ENCODE peak calls at places on chromosomes 2 and 18, in four cellular contexts. One of them, this sample, is unnamed.
A peak's percentile ranks its signal among the peaks of the same experiment; 100 is the strongest.

GRCh38 chr2:85503611-85504433 is 35.1 kb upstream of the MAT2A start:
- DNase-seq in ovary: no peak
- DNase-seq in heart right ventricle: no peak
- DNase-seq in endothelial cell of umbilical vein: peak; percentile 33
- DNase-seq in this sample: no peak

GRCh38 chr2:45014016-45014702 is 4.9 kb upstream of the SIX2 start:
- DNase-seq in ovary: no peak
- DNase-seq in heart right ventricle: peak; percentile 66
- DNase-seq in endothelial cell of umbilical vein: peak; percentile 47
- DNase-seq in this sample: peak; percentile 90

GRCh38 chr2:171166328-171166983 is 5.8 kb upstream of the TLK1 start:
- DNase-seq in ovary: no peak
- DNase-seq in heart right ventricle: no peak
- DNase-seq in endothelial cell of umbilical vein: no peak
- DNase-seq in this sample: no peak

GRCh38 chr2:75516378-75517122 is 44.2 kb downstream of the EVA1A start:
- DNase-seq in ovary: no peak
- DNase-seq in heart right ventricle: no peak
- DNase-seq in endothelial cell of umbilical vein: peak; percentile 60
- DNase-seq in this sample: peak; percentile 36

GRCh38 chr18:47204908-47205522 is 28.9 kb upstream of the IER3IP1 start:
- DNase-seq in ovary: no peak
- DNase-seq in heart right ventricle: no peak
- DNase-seq in endothelial cell of umbilical vein: peak; percentile 48
- DNase-seq in this sample: no peak

GRCh38 chr18:56162316-56162715 is 476.1 kb downstream of the TXNL1 start:
- DNase-seq in ovary: no peak
- DNase-seq in heart right ventricle: no peak
- DNase-seq in endothelial cell of umbilical vein: peak; percentile 71
- DNase-seq in this sample: no peak

GRCh38 chr2:85702172-85702571 is 8.0 kb downstream of the GNLY start:
- DNase-seq in ovary: no peak
- DNase-seq in heart right ventricle: no peak
- DNase-seq in endothelial cell of umbilical vein: peak; percentile 59
- DNase-seq in this sample: no peak

GRCh38 chr2:207283356-207283755 is 117.6 kb upstream of the KLF7 start:
- DNase-seq in ovary: no peak
- DNase-seq in heart right ventricle: peak; percentile 14
- DNase-seq in endothelial cell of umbilical vein: peak; percentile 77
- DNase-seq in this sample: no peak

GRCh38 chr2:113799375-113799774 is 42.9 kb upstream of the SLC35F5 start:
- DNase-seq in ovary: no peak
- DNase-seq in heart right ventricle: no peak
- DNase-seq in endothelial cell of umbilical vein: no peak
- DNase-seq in this sample: no peak

GRCh38 chr2:81747481-81748070 is 1443.0 kb upstream of the LRRTM1 start:
- DNase-seq in ovary: no peak
- DNase-seq in heart right ventricle: no peak
- DNase-seq in endothelial cell of umbilical vein: no peak
- DNase-seq in this sample: no peak

GRCh38 chr2:19743641-19744040 is 158.1 kb downstream of the TTC32 start:
- DNase-seq in ovary: no peak
- DNase-seq in heart right ventricle: no peak
- DNase-seq in endothelial cell of umbilical vein: no peak
- DNase-seq in this sample: no peak

GRCh38 chr2:10720983-10721343 is 467 bp upstream of the ATP6V1C2 start:
- DNase-seq in ovary: no peak
- DNase-seq in heart right ventricle: no peak
- DNase-seq in endothelial cell of umbilical vein: no peak
- DNase-seq in this sample: peak; percentile 9

GRCh38 chr2:208040199-208041171 is 15.2 kb upstream of the PLEKHM3 start:
- DNase-seq in ovary: peak; percentile 56
- DNase-seq in heart right ventricle: peak; percentile 65
- DNase-seq in endothelial cell of umbilical vein: peak; percentile 63
- DNase-seq in this sample: peak; percentile 62

GRCh38 chr2:84958135-84959044 is 12.6 kb upstream of the KCMF1 start:
- DNase-seq in ovary: no peak
- DNase-seq in heart right ventricle: no peak
- DNase-seq in endothelial cell of umbilical vein: peak; percentile 87
- DNase-seq in this sample: peak; percentile 82

GRCh38 chr2:108074945-108075344 is 88.6 kb downstream of the SLC5A7 start:
- DNase-seq in ovary: no peak
- DNase-seq in heart right ventricle: no peak
- DNase-seq in endothelial cell of umbilical vein: no peak
- DNase-seq in this sample: no peak

GRCh38 chr18:23872701-23873550 is 141.6 kb upstream of the TTC39C start:
- DNase-seq in ovary: no peak
- DNase-seq in heart right ventricle: no peak
- DNase-seq in endothelial cell of umbilical vein: no peak
- DNase-seq in this sample: peak; percentile 11

GRCh38 chr18:8762968-8763367 is 57.6 kb downstream of the MTCL1 start:
- DNase-seq in ovary: no peak
- DNase-seq in heart right ventricle: no peak
- DNase-seq in endothelial cell of umbilical vein: no peak
- DNase-seq in this sample: no peak

GRCh38 chr2:221965806-221966205 is 333.0 kb downstream of the PAX3 start:
- DNase-seq in ovary: no peak
- DNase-seq in heart right ventricle: no peak
- DNase-seq in endothelial cell of umbilical vein: no peak
- DNase-seq in this sample: no peak

GRCh38 chr2:163610817-163611556 is 124.8 kb downstream of the FIGN start:
- DNase-seq in ovary: peak; percentile 16
- DNase-seq in heart right ventricle: no peak
- DNase-seq in endothelial cell of umbilical vein: no peak
- DNase-seq in this sample: no peak

GRCh38 chr18:75455249-75456183 is 28.0 kb upstream of the SMIM21 start:
- DNase-seq in ovary: peak; percentile 64
- DNase-seq in heart right ventricle: peak; percentile 32
- DNase-seq in endothelial cell of umbilical vein: peak; percentile 6
- DNase-seq in this sample: no peak

GRCh38 chr2:174577967-174578589 is 19.5 kb downstream of the WIPF1 start:
- DNase-seq in ovary: no peak
- DNase-seq in heart right ventricle: no peak
- DNase-seq in endothelial cell of umbilical vein: peak; percentile 55
- DNase-seq in this sample: no peak

GRCh38 chr2:144523606-144524131 is 3.8 kb upstream of the ZEB2 start:
- DNase-seq in ovary: peak; percentile 59
- DNase-seq in heart right ventricle: peak; percentile 20
- DNase-seq in endothelial cell of umbilical vein: peak; percentile 36
- DNase-seq in this sample: no peak

GRCh38 chr18:75130591-75131274 is 78.2 kb downstream of the PTGR3 start:
- DNase-seq in ovary: no peak
- DNase-seq in heart right ventricle: no peak
- DNase-seq in endothelial cell of umbilical vein: no peak
- DNase-seq in this sample: no peak

GRCh38 chr2:136381722-136382633 is 264.0 kb upstream of the CXCR4 start:
- DNase-seq in ovary: no peak
- DNase-seq in heart right ventricle: no peak
- DNase-seq in endothelial cell of umbilical vein: no peak
- DNase-seq in this sample: no peak

GRCh38 chr2:201831469-201831868 is 25.1 kb downstream of the CDK15 start:
- DNase-seq in ovary: no peak
- DNase-seq in heart right ventricle: no peak
- DNase-seq in endothelial cell of umbilical vein: no peak
- DNase-seq in this sample: no peak

GRCh38 chr2:45121236-45121927 is 112.1 kb upstream of the SIX2 start:
- DNase-seq in ovary: no peak
- DNase-seq in heart right ventricle: no peak
- DNase-seq in endothelial cell of umbilical vein: no peak
- DNase-seq in this sample: no peak

GRCh38 chr2:174688079-174688478 is 76.2 kb downstream of the CHRNA1 start:
- DNase-seq in ovary: no peak
- DNase-seq in heart right ventricle: no peak
- DNase-seq in endothelial cell of umbilical vein: peak; percentile 53
- DNase-seq in this sample: no peak

GRCh38 chr2:1990724-1991123 is 246.4 kb upstream of the PXDN start:
- DNase-seq in ovary: no peak
- DNase-seq in heart right ventricle: peak; percentile 33
- DNase-seq in endothelial cell of umbilical vein: no peak
- DNase-seq in this sample: peak; percentile 79

GRCh38 chr18:66616523-66616983 is 12.7 kb upstream of the CDH19 start:
- DNase-seq in ovary: no peak
- DNase-seq in heart right ventricle: no peak
- DNase-seq in endothelial cell of umbilical vein: peak; percentile 19
- DNase-seq in this sample: no peak
- TF ChIP-seq CTCF in ovary: no peak
- TF ChIP-seq CTCF in heart right ventricle: no peak
- TF ChIP-seq CTCF in endothelial cell of umbilical vein: peak; percentile 54
- TF ChIP-seq CTCF in this sample: no peak

DNA sequence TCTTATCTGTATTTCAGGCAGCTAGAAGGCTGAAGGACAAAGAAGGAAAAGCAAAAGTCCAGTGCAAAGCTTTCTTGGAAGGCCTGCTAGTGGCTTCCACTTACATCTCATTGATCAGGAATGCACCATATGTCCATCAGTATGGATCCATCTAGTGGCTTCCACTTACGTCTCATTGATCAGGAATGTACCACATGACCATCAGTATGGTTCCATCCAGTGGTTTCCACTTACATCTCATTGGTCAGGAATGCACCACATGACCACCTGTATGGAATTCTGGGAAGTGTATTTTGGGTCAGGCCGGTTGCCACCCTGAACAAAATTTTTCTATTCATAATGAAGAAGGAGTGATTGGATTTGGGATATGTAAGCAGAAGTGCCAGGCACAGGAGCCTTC is 70.6 kb downstream of the LYPD6 start:
- DNase-seq in ovary: no peak
- DNase-seq in heart right ventricle: no peak
- DNase-seq in endothelial cell of umbilical vein: no peak
- DNase-seq in this sample: no peak
- H3K27ac ChIP-seq in ovary: no peak overlapping the region
- H3K27ac ChIP-seq in heart right ventricle: no peak overlapping the region
- H3K27ac ChIP-seq in endothelial cell of umbilical vein: no peak overlapping the region
- H3K27ac ChIP-seq in this sample: no peak overlapping the region

GRCh38 chr2:217857624-217858506 is 144.9 kb downstream of the TNS1 start:
- DNase-seq in ovary: no peak
- DNase-seq in heart right ventricle: peak; percentile 60
- DNase-seq in endothelial cell of umbilical vein: no peak
- DNase-seq in this sample: peak; percentile 59

GRCh38 chr2:217858519-217859466 is 144.0 kb downstream of the TNS1 start:
- DNase-seq in ovary: peak; percentile 84
- DNase-seq in heart right ventricle: peak; percentile 81
- DNase-seq in endothelial cell of umbilical vein: peak; percentile 42
- DNase-seq in this sample: no peak

GRCh38 chr2:217861334-217861877 is 141.4 kb downstream of the TNS1 start:
- DNase-seq in ovary: no peak
- DNase-seq in heart right ventricle: no peak
- DNase-seq in endothelial cell of umbilical vein: no peak
- DNase-seq in this sample: no peak

GRCh38 chr2:217856871-217857270 is 145.9 kb downstream of the TNS1 start:
- DNase-seq in ovary: peak; percentile 67
- DNase-seq in heart right ventricle: no peak
- DNase-seq in endothelial cell of umbilical vein: no peak
- DNase-seq in this sample: no peak

GRCh38 chr2:217859926-217860325 is 142.9 kb downstream of the TNS1 start:
- DNase-seq in ovary: no peak
- DNase-seq in heart right ventricle: no peak
- DNase-seq in endothelial cell of umbilical vein: no peak
- DNase-seq in this sample: no peak
- TF ChIP-seq CTCF in ovary: no peak
- TF ChIP-seq CTCF in heart right ventricle: no peak
- TF ChIP-seq CTCF in endothelial cell of umbilical vein: no peak
- TF ChIP-seq CTCF in this sample: no peak

DNA sequence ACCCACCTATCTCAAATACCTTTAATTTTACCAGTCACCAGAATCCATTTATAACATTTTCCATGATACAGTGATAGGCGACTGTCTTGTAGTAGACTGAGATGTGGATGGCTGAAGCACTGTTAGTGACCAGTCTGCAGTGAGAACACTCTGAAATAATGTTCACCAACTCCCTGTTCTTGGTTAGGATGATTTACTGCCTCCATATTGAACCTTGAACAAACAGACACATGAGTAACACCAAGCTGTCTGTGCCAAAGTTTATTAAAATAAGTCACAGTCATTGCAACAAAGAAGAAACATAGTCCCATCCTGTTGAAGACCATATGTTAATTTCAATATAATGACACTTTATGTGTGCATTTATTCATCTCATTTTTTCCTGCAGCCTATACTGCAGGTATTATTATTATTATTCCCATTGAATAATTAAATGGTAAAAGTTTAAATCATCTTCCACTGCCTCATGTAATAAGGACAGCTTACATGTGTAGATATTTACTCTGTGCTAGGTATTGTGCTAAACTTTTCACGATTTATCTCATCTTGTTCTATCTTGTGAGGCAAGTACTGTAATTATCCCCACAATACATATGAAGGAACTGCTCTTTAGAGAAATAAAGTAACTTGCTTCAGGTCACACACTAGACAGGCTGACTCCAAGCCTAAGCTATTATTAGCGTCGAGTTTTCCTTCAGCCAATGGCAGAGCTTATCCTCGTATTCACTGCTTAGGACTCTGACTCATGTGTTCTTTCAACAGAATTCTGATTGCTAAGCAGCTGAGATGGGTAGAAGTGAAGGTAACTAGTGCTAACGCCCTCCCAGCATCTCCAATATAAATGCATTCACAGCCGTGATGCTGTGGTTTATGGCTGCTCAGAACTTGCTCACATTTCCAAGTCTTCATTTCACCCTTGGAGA is 62.5 kb downstream of the ONECUT2 start:
- DNase-seq in ovary: no peak
- DNase-seq in heart right ventricle: no peak
- DNase-seq in endothelial cell of umbilical vein: no peak
- DNase-seq in this sample: no peak
- H3K27ac ChIP-seq in ovary: no peak overlapping the region
- H3K27ac ChIP-seq in heart right ventricle: no peak overlapping the region
- H3K27ac ChIP-seq in endothelial cell of umbilical vein: no peak overlapping the region
- H3K27ac ChIP-seq in this sample: no peak overlapping the region

DNA sequence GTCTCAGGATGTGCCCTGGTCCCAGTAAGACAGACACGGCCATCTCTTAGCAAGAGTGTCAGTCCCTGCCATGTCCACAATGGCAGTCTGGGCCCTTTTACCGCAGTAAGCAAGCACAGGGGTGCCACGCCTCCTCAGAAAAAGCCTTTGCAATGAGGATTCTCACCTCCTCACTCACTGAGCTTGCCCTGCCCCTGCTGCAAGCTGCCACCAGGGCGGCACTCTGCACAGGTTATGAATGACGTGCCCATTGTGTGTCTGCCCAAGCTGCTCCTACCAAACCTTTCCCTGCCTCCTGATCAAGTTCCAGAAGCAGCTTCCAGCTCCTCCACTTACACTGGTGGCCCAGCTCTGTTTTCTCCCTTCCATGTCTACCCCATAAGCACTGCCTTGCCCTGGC is 23.3 kb downstream of the ERCC3 start:
- DNase-seq in ovary: no peak
- DNase-seq in heart right ventricle: no peak
- DNase-seq in endothelial cell of umbilical vein: no peak
- DNase-seq in this sample: no peak
- TF ChIP-seq CTCF in ovary: no peak
- TF ChIP-seq CTCF in heart right ventricle: no peak
- TF ChIP-seq CTCF in endothelial cell of umbilical vein: no peak
- TF ChIP-seq CTCF in this sample: no peak